ENCODE peak calls at places on chromosome 1, in nine cellular contexts. N is body of pancreas, X is thoracic aorta, Q is small intestine, K is right lobe of liver, M is OCI-LY7, J is IMR-90, W is psoas muscle, L is substantia nigra. P is an unnamed sample.

GRCh38 chr1:109983380-109984189 is 980 bp upstream of the AHCYL1 start:
- DNase-seq in N (no peak), X (no peak), Q (no peak), K (no peak), M (no peak), J (no peak), W (no peak), L (no peak), P (no peak)

GRCh38 chr1:182359645-182360044 is 31.9 kb downstream of the GLUL start:
- DNase-seq in N (no peak), X (no peak), Q (no peak), K (no peak), M (no peak), J (no peak), W (no peak), L (no peak), P (no peak)

GRCh38 chr1:56447732-56448276 is 131.6 kb downstream of the PLPP3 start:
- DNase-seq in N (no peak), X (no peak), Q (no peak), K (no peak), M (no peak), J (no peak), W (no peak), L (no peak), P (no peak)

GRCh38 chr1:226457307-226457712 is 49.4 kb upstream of the PARP1 start:
- DNase-seq in N (no peak), X (no peak), Q (peak), K (no peak), M (no peak), J (no peak), W (no peak), L (no peak), P (no peak)

GRCh38 chr1:1399870-1400575 is 888 bp upstream of the CCNL2 start:
- DNase-seq in N (no peak), X (no peak), Q (peak), K (no peak), M (peak), J (peak), W (no peak), L (no peak), P (no peak)

GRCh38 chr1:18794561-18794960 is 64.9 kb downstream of the TAS1R2 start:
- DNase-seq in N (no peak), X (no peak), Q (no peak), K (no peak), M (no peak), J (no peak), W (no peak), L (no peak), P (no peak)

GRCh38 chr1:81149649-81150335 is 650.9 kb upstream of the ADGRL2 start:
- DNase-seq in N (no peak), X (no peak), Q (no peak), K (no peak), M (no peak), J (no peak), W (no peak), L (no peak), P (no peak)

GRCh38 chr1:244758700-244759099 is 76.8 kb upstream of the COX20 start:
- DNase-seq in N (no peak), X (no peak), Q (no peak), K (no peak), M (no peak), J (no peak), W (no peak), L (no peak), P (no peak)

GRCh38 chr1:102434421-102434820 is 437.7 kb upstream of the OLFM3 start:
- DNase-seq in N (no peak), X (no peak), Q (peak), K (no peak), M (peak), J (no peak), W (no peak), L (peak), P (no peak)

GRCh38 chr1:3942416-3943122 is 42.5 kb upstream of the C1orf174 start:
- DNase-seq in N (no peak), X (no peak), Q (no peak), K (no peak), M (no peak), J (no peak), W (no peak), L (no peak), P (no peak)

GRCh38 chr1:185696419-185697150 is 37.6 kb upstream of the HMCN1 start:
- DNase-seq in N (no peak), X (no peak), Q (no peak), K (no peak), M (no peak), J (no peak), W (no peak), L (no peak), P (no peak)

GRCh38 chr1:2786329-2787162 is 14.9 kb downstream of the TTC34 start:
- DNase-seq in N (peak), X (no peak), Q (peak), K (peak), M (peak), J (no peak), W (peak), L (peak), P (no peak)

GRCh38 chr1:22452401-22452963 is 831 bp downstream of the ZBTB40 start:
- DNase-seq in N (peak), X (no peak), Q (no peak), K (peak), M (peak), J (peak), W (peak), L (peak), P (peak)

GRCh38 chr1:108034396-108034795 is 69.4 kb upstream of the VAV3 start:
- DNase-seq in N (no peak), X (no peak), Q (no peak), K (no peak), M (no peak), J (no peak), W (no peak), L (no peak), P (no peak)

GRCh38 chr1:16017076-16017460 is 775 bp downstream of the HSPB7 start:
- DNase-seq in N (no peak), X (no peak), Q (no peak), K (no peak), M (no peak), J (no peak), W (peak), L (no peak), P (no peak)

GRCh38 chr1:217333939-217334338 is 297.0 kb downstream of the GPATCH2 start:
- DNase-seq in N (peak), X (no peak), Q (peak), K (no peak), M (peak), J (peak), W (no peak), L (peak), P (no peak)

GRCh38 chr1:19596065-19596718 is 47.9 kb upstream of the NBL1 start:
- DNase-seq in N (peak), X (no peak), Q (peak), K (no peak), M (peak), J (peak), W (no peak), L (no peak), P (no peak)

GRCh38 chr1:94886361-94886760 is 40.5 kb downstream of the CNN3 start:
- DNase-seq in N (no peak), X (no peak), Q (no peak), K (no peak), M (no peak), J (no peak), W (no peak), L (no peak), P (no peak)

GRCh38 chr1:30420519-30421050 is 302.8 kb downstream of the MATN1 start:
- DNase-seq in N (no peak), X (no peak), Q (no peak), K (no peak), M (no peak), J (no peak), W (no peak), L (no peak), P (no peak)

GRCh38 chr1:196445775-196446174 is 162.5 kb downstream of the KCNT2 start:
- DNase-seq in N (no peak), X (no peak), Q (no peak), K (no peak), M (no peak), J (no peak), W (no peak), L (no peak), P (no peak)

GRCh38 chr1:151416231-151416630 is 16.9 kb downstream of the PSMB4 start:
- DNase-seq in N (no peak), X (no peak), Q (no peak), K (no peak), M (no peak), J (peak), W (no peak), L (no peak), P (no peak)

GRCh38 chr1:18256318-18257235 is 149.0 kb downstream of the IGSF21 start:
- DNase-seq in N (peak), X (no peak), Q (peak), K (peak), M (peak), J (no peak), W (no peak), L (no peak), P (no peak)

GRCh38 chr1:219317762-219318353 is 144.2 kb downstream of the LYPLAL1 start:
- DNase-seq in N (no peak), X (no peak), Q (peak), K (no peak), M (peak), J (no peak), W (no peak), L (no peak), P (no peak)

GRCh38 chr1:22528451-22528850 is 34.8 kb upstream of the EPHA8 start:
- DNase-seq in N (no peak), X (no peak), Q (no peak), K (no peak), M (no peak), J (no peak), W (peak), L (no peak), P (no peak)

GRCh38 chr1:31855038-31855845 is 39.4 kb upstream of the SPOCD1 start:
- DNase-seq in N (no peak), X (no peak), Q (peak), K (no peak), M (no peak), J (peak), W (no peak), L (no peak), P (no peak)

GRCh38 chr1:27496604-27497155 is 6.7 kb upstream of the WASF2 start:
- DNase-seq in N (no peak), X (no peak), Q (no peak), K (peak), M (no peak), J (peak), W (peak), L (no peak), P (no peak)

GRCh38 chr1:104648269-104648691 is 898.6 kb downstream of the AMY1C start:
- DNase-seq in N (no peak), X (no peak), Q (no peak), K (no peak), M (peak), J (no peak), W (no peak), L (no peak), P (no peak)

GRCh38 chr1:67850151-67850551 is 16.9 kb upstream of the GNG12 start:
- DNase-seq in N (peak), X (no peak), Q (no peak), K (no peak), M (peak), J (peak), W (no peak), L (no peak), P (no peak)

GRCh38 chr1:208081972-208082371 is 162.2 kb downstream of the PLXNA2 start:
- DNase-seq in N (no peak), X (no peak), Q (no peak), K (no peak), M (no peak), J (no peak), W (no peak), L (peak), P (no peak)

GRCh38 chr1:181893937-181894336 is 167.6 kb downstream of the ZNF648 start:
- DNase-seq in N (no peak), X (no peak), Q (no peak), K (no peak), M (no peak), J (no peak), W (no peak), L (no peak), P (no peak)

GRCh38 chr1:71081697-71082080 is 854 bp upstream of the ZRANB2 start:
- DNase-seq in N (peak), X (no peak), Q (no peak), K (no peak), M (no peak), J (no peak), W (no peak), L (no peak), P (no peak)

GRCh38 chr1:228989992-228990827 is 254.9 kb downstream of the RHOU start:
- DNase-seq in N (peak), X (peak), Q (peak), K (peak), M (no peak), J (no peak), W (peak), L (peak), P (peak)

GRCh38 chr1:190312763-190313162 is 164.9 kb downstream of the BRINP3 start:
- DNase-seq in N (no peak), X (no peak), Q (no peak), K (no peak), M (no peak), J (no peak), W (no peak), L (no peak), P (no peak)

GRCh38 chr1:911875-912739 is 11.6 kb upstream of the SAMD11 start:
- DNase-seq in N (no peak), X (peak), Q (no peak), K (no peak), M (no peak), J (no peak), W (peak), L (no peak), P (no peak)

GRCh38 chr1:204834329-204834728 is 36.3 kb upstream of the NFASC start:
- DNase-seq in N (no peak), X (no peak), Q (no peak), K (no peak), M (no peak), J (no peak), W (no peak), L (no peak), P (no peak)

GRCh38 chr1:54837002-54837853 is 36.1 kb upstream of the TTC22 start:
- DNase-seq in N (no peak), X (no peak), Q (peak), K (no peak), M (no peak), J (no peak), W (no peak), L (no peak), P (no peak)
- H3K27ac ChIP-seq in N (no peak), X (no peak), Q (no peak), K (no peak), M (no peak), J (no peak), W (no peak), L (no peak), P (no peak)

GRCh38 chr1:9281071-9281827 is 11.4 kb upstream of the SPSB1 start:
- DNase-seq in N (no peak), X (no peak), Q (no peak), K (peak), M (no peak), J (no peak), W (peak), L (no peak), P (no peak)

GRCh38 chr1:9278114-9278513 is 14.6 kb upstream of the SPSB1 start:
- DNase-seq in N (no peak), X (no peak), Q (no peak), K (no peak), M (no peak), J (no peak), W (peak), L (no peak), P (no peak)

GRCh38 chr1:9279172-9279840 is 13.4 kb upstream of the SPSB1 start:
- DNase-seq in N (no peak), X (no peak), Q (peak), K (peak), M (no peak), J (peak), W (peak), L (no peak), P (no peak)

GRCh38 chr1:9280015-9280860 is 12.5 kb upstream of the SPSB1 start:
- DNase-seq in N (no peak), X (peak), Q (peak), K (peak), M (no peak), J (peak), W (peak), L (no peak), P (no peak)

DNA sequence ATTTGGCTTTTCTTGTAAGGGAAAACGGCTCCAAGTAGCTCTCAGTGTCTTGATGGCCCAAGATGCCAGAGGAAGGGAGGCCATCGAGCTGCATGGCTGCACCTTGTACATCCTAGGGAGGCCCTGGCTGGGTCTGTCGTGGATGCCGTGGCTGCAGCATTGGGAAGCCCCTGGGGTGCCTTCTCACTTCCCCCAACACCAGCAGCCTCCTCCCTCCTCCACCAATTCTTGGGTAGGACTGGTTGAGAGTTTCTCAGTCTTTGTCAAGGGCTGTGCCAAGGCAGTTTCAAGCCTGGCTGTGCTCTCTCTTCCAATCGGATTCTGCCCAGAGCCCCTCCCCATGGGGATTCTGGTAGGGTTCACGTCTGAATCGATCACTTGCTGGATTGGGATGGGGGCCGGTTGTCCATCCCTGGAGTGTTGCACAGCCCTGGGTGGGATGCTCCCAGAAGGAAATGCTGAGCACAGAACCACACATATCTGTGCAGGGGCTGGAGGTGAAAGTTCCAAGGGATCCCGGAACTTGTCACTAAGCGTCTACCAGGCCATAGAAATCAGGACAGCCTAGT is 14.0 kb upstream of the SPSB1 start:
- DNase-seq in N (no peak), X (no peak), Q (no peak), K (no peak), M (no peak), J (no peak), W (peak), L (no peak), P (no peak)
- H3K27ac ChIP-seq in N (no peak), X (peak), Q (peak), K (no peak), M (no peak), J (no peak), W (no peak), L (no peak), P (no peak)

GRCh38 chr1:40914927-40915569 is 52.9 kb upstream of the CITED4 start:
- DNase-seq in N (no peak), X (no peak), Q (no peak), K (no peak), M (no peak), J (no peak), W (no peak), L (no peak), P (no peak)

GRCh38 chr1:40907899-40908298 is 45.7 kb upstream of the CITED4 start:
- DNase-seq in N (no peak), X (no peak), Q (no peak), K (no peak), M (no peak), J (no peak), W (no peak), L (no peak), P (no peak)

GRCh38 chr1:40909281-40909680 is 47.1 kb upstream of the CITED4 start:
- DNase-seq in N (no peak), X (no peak), Q (no peak), K (no peak), M (no peak), J (no peak), W (no peak), L (no peak), P (no peak)

GRCh38 chr1:40906781-40907400 is 44.7 kb upstream of the CITED4 start:
- DNase-seq in N (no peak), X (no peak), Q (no peak), K (no peak), M (no peak), J (no peak), W (no peak), L (no peak), P (no peak)

DNA sequence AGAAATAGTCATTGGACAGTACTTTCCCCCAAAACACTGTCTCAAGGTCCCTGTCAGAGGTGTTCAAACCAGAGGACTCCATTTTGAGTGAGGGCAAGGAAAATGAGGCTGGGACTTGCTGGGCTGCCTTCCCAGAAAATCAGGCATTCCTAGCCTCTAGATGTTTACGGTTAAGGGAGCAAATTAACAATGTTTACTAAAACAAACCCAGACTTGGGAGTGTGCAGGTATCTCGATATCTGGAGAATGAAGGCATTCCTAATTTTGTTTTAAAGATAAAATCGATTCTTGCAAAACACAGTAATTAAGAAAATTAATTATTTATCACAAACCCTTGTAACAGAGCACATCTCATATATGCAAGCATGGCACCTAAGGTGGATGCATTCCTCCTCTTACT is 48.9 kb upstream of the CITED4 start:
- DNase-seq in N (no peak), X (no peak), Q (no peak), K (no peak), M (no peak), J (no peak), W (no peak), L (no peak), P (no peak)
- H3K27ac ChIP-seq in N (no peak), X (no peak), Q (no peak), K (no peak), M (no peak), J (no peak), W (no peak), L (no peak), P (no peak)

GRCh38 chr1:183804382-183804781 is 538 bp upstream of the RGL1 start:
- DNase-seq in N (no peak), X (no peak), Q (no peak), K (no peak), M (no peak), J (no peak), W (no peak), L (no peak), P (no peak)
- H3K27ac ChIP-seq in N (peak), X (peak), Q (peak), K (peak), M (no peak), J (no peak), W (peak), L (peak), P (peak)

GRCh38 chr1:235783148-235783776 is 83.4 kb downstream of the LYST start:
- DNase-seq in N (no peak), X (no peak), Q (peak), K (no peak), M (peak), J (peak), W (no peak), L (no peak), P (no peak)
- H3K27ac ChIP-seq in N (no peak), X (no peak), Q (no peak), K (no peak), M (no peak), J (no peak), W (no peak), L (no peak), P (no peak)

GRCh38 chr1:101162736-101163405 is 73.9 kb upstream of the S1PR1 start:
- DNase-seq in N (no peak), X (no peak), Q (no peak), K (no peak), M (no peak), J (no peak), W (no peak), L (no peak), P (no peak)

GRCh38 chr1:101161619-101162018 is 75.2 kb upstream of the S1PR1 start:
- DNase-seq in N (no peak), X (no peak), Q (no peak), K (no peak), M (no peak), J (no peak), W (no peak), L (no peak), P (no peak)

GRCh38 chr1:101164776-101165175 is 72.0 kb upstream of the S1PR1 start:
- DNase-seq in N (no peak), X (no peak), Q (no peak), K (no peak), M (no peak), J (no peak), W (no peak), L (no peak), P (no peak)

GRCh38 chr1:101163406-101163770 is 73.4 kb upstream of the S1PR1 start:
- DNase-seq in N (no peak), X (no peak), Q (no peak), K (no peak), M (no peak), J (no peak), W (no peak), L (no peak), P (no peak)

DNA sequence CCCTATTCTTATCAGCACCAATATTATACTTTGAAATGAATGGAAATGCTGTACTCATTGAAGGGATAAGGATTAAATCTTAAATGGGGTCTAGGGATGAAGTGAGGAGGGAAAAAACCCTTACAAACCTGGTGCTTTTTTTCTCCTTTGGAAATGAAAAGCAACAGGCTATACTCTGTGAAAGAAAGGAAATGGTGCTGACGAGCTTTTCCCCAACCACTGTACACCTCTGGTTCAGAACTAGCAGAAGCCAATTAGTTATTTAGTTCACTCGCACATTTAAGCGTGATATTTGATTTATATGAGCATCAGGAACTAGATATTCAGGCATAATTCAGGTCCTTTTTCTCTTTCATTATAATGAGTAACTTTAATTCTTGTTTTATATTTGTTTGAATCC is 74.5 kb upstream of the S1PR1 start:
- DNase-seq in N (no peak), X (no peak), Q (no peak), K (no peak), M (no peak), J (no peak), W (no peak), L (no peak), P (no peak)
- H3K27ac ChIP-seq in N (no peak), X (no peak), Q (no peak), K (no peak), M (no peak), J (no peak), W (peak), L (no peak), P (no peak)